ENCODE peak calls at places on chromosomes 2 and 18, in six cellular contexts. D is sigmoid colon; P is bronchial epithelial cell; Q is SJCRH30; G is IMR-90; J is naive thymus-derived CD4-positive, alpha-beta T cell. C is an unnamed sample.

GRCh38 chr2:12732663-12733062 is 15.9 kb downstream of the TRIB2 start:
- DNase-seq in J (no peak), D (no peak), Q (no peak), P (no peak), G (no peak), C (no peak)

GRCh38 chr18:54479365-54479764 is 111.7 kb upstream of the DYNAP start:
- DNase-seq in G (no peak), P (peak; percentile 34), Q (no peak), D (no peak), J (no peak), C (no peak)

GRCh38 chr2:219099319-219099718 is 38.6 kb upstream of the IHH start:
- DNase-seq in D (no peak), J (no peak), G (peak; percentile 80), P (peak; percentile 73), Q (no peak), C (no peak)

GRCh38 chr2:164662066-164662465 is 40.8 kb upstream of the GRB14 start:
- DNase-seq in G (no peak), J (no peak), P (no peak), D (no peak), Q (no peak), C (peak; percentile 4)

GRCh38 chr18:28114472-28114871 is 62.5 kb downstream of the CDH2 start:
- DNase-seq in D (no peak), G (peak; percentile 80), Q (no peak), J (no peak), P (peak; percentile 85), C (peak; percentile 66)

GRCh38 chr18:46337206-46337710 is 233.1 kb downstream of the HAUS1 start:
- DNase-seq in P (no peak), J (no peak), D (peak; percentile 14), G (no peak), Q (no peak), C (no peak)

GRCh38 chr2:159855153-159856140 is 57.4 kb upstream of the CD302 start:
- DNase-seq in P (peak; percentile 22), J (no peak), Q (no peak), D (no peak), G (no peak), C (peak; percentile 66)

GRCh38 chr18:34695300-34695699 is 14.8 kb upstream of the DTNA start:
- DNase-seq in G (no peak), Q (no peak), J (no peak), P (peak; percentile 69), D (no peak), C (no peak)

GRCh38 chr2:209368406-209368805 is 55.4 kb upstream of the MAP2 start:
- DNase-seq in G (no peak), P (peak; percentile 22), J (no peak), Q (no peak), D (no peak), C (peak; percentile 21)

GRCh38 chr2:10914272-10914693 is 2.5 kb downstream of the KCNF1 start:
- DNase-seq in J (no peak), G (no peak), Q (no peak), D (peak; percentile 60), P (no peak), C (peak; percentile 8)

GRCh38 chr2:70367722-70368323 is 66.0 kb upstream of the FAM136A start:
- DNase-seq in Q (peak; percentile 9), D (no peak), P (peak; percentile 65), G (peak; percentile 14), J (no peak), C (peak; percentile 53)

GRCh38 chr2:181546086-181546485 is 88.9 kb downstream of the ITGA4 start:
- DNase-seq in Q (no peak), G (peak; percentile 8), J (no peak), D (no peak), P (peak; percentile 71), C (no peak)

GRCh38 chr2:137689549-137689948 is 274.7 kb upstream of the HNMT start:
- DNase-seq in Q (no peak), G (no peak), P (peak; percentile 18), J (no peak), D (no peak), C (peak; percentile 34)

GRCh38 chr18:60117321-60117720 is 217.5 kb downstream of the PMAIP1 start:
- DNase-seq in D (no peak), G (no peak), P (no peak), J (no peak), Q (no peak), C (no peak)

GRCh38 chr18:79937103-79937860 is 14.2 kb downstream of the SLC66A2 start:
- DNase-seq in D (peak; percentile 18), Q (no peak), J (no peak), G (no peak), P (no peak), C (no peak)

GRCh38 chr2:100260712-100261620 is 61.3 kb downstream of the LONRF2 start:
- DNase-seq in J (no peak), D (peak; percentile 82), Q (peak; percentile 45), P (peak; percentile 27), G (peak; percentile 85), C (peak; percentile 79)

GRCh38 chr2:212135739-212136138 is 402.9 kb downstream of the ERBB4 start:
- DNase-seq in J (no peak), P (peak; percentile 54), G (peak; percentile 38), Q (no peak), D (no peak), C (no peak)

GRCh38 chr2:173151671-173152398 is 76.2 kb downstream of the MAP3K20 start:
- DNase-seq in D (no peak), P (peak; percentile 100), G (peak; percentile 90), J (no peak), Q (no peak), C (peak; percentile 52)

GRCh38 chr2:8627692-8628085 is 54.2 kb upstream of the ID2 start:
- DNase-seq in D (no peak), Q (no peak), P (no peak), J (no peak), G (no peak), C (no peak)

GRCh38 chr2:98348066-98348561 is 1.9 kb downstream of the CNGA3 start:
- DNase-seq in D (no peak), P (no peak), G (no peak), J (no peak), Q (no peak), C (no peak)

GRCh38 chr18:13379930-13380665 is 161.5 kb downstream of the LDLRAD4 start:
- DNase-seq in P (no peak), D (peak; percentile 64), G (no peak), Q (no peak), J (no peak), C (no peak)

GRCh38 chr2:163682695-163683094 is 53.1 kb downstream of the FIGN start:
- DNase-seq in J (no peak), Q (no peak), D (no peak), P (peak; percentile 77), G (peak; percentile 55), C (peak; percentile 65)

GRCh38 chr18:8121942-8122480 is 487.2 kb upstream of the RAB12 start:
- DNase-seq in J (no peak), G (peak; percentile 94), D (no peak), P (peak; percentile 89), Q (no peak), C (peak; percentile 54)
- H3K4me3 ChIP-seq in J (no peak overlapping the region), G (no peak overlapping the region), D (no peak overlapping the region), P (no peak overlapping the region), Q (no peak overlapping the region), C (no peak overlapping the region)

DNA sequence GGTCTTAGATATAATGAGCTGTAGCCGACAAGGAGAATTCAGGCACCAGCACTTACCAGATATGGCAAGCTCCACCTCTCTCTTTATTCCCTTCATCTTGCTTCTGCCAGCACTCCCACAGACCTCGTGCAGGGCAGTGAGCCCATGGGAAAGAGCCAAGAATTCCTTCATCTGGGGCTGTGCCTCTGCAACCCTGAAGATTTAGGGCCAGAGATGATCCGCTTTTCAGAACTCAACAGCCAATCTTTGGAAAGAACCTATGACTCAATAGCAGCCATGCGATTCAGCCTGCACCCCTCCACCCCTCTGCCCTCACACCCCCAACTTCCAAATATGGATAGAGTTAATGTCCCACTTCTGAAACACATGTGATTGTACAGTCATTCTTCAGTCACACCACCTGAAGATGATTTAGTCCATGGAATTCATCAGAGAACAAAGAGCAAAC is 533.7 kb upstream of the TNP1 start:
- DNase-seq in P (peak; percentile 97), J (no peak), Q (no peak), G (peak; percentile 96), D (peak; percentile 93), C (peak; percentile 78)
- H3K4me3 ChIP-seq in P (no peak overlapping the region), J (no peak overlapping the region), Q (no peak overlapping the region), G (no peak overlapping the region), D (no peak overlapping the region), C (no peak overlapping the region)

GRCh38 chr2:231924889-231925275 is 1.3 kb downstream of the NPPC start:
- DNase-seq in D (no peak), J (no peak), G (no peak), P (no peak), Q (peak; percentile 22), C (no peak)

GRCh38 chr2:231922311-231922710 is 3.9 kb downstream of the NPPC start:
- DNase-seq in P (no peak), Q (no peak), J (no peak), G (no peak), D (no peak), C (no peak)

GRCh38 chr2:231925303-231926179 is 655 bp downstream of the NPPC start:
- DNase-seq in Q (peak; percentile 87), G (peak; percentile 83), P (peak; percentile 47), D (peak; percentile 90), J (peak; percentile 67), C (peak; percentile 90)

GRCh38 chr2:231922945-231923344 is 3.3 kb downstream of the NPPC start:
- DNase-seq in J (no peak), Q (no peak), G (no peak), D (no peak), P (no peak), C (no peak)

GRCh38 chr2:231923951-231924888 is 2.0 kb downstream of the NPPC start:
- DNase-seq in J (no peak), G (no peak), Q (no peak), D (peak; percentile 33), P (no peak), C (no peak)
- H3K4me3 ChIP-seq in J (no peak overlapping the region), G (no peak overlapping the region), Q (peak overlapping the region; percentile 71), D (peak overlapping the region; percentile 48), P (no peak overlapping the region), C (no peak overlapping the region)

GRCh38 chr2:28592481-28592880 is 96.6 kb downstream of the PLB1 start:
- DNase-seq in P (no peak), J (no peak), Q (no peak), D (peak; percentile 35), G (no peak), C (no peak)

GRCh38 chr2:28593356-28593755 is 97.5 kb downstream of the PLB1 start:
- DNase-seq in G (no peak), D (no peak), P (no peak), Q (no peak), J (no peak), C (no peak)

GRCh38 chr2:28594369-28595108 is 98.7 kb downstream of the PLB1 start:
- DNase-seq in D (peak; percentile 96), P (peak; percentile 93), G (peak; percentile 82), J (peak; percentile 82), Q (peak; percentile 87), C (peak; percentile 90)

GRCh38 chr2:28595323-28595722 is 99.5 kb downstream of the PLB1 start:
- DNase-seq in P (no peak), G (no peak), J (no peak), Q (no peak), D (no peak), C (no peak)

DNA sequence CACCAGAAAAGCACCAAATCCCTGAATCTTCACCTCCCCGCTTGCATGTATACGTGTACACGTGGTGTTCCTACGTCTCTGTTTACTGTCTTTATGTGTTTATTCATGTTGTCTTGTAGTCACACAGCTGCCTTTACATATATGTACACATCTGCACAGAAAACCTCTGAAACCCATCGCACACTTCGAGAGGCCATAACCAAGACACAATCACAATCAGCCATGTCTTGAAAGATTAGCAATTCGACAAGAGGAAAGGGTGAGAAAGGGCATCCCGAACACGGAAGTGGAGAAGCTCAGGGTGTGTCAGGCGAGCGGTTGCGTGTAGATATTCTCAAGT is 98.1 kb downstream of the PLB1 start:
- DNase-seq in G (no peak), Q (no peak), P (no peak), J (no peak), D (no peak), C (no peak)
- H3K4me3 ChIP-seq in G (no peak overlapping the region), Q (peak overlapping the region; percentile 15), P (no peak overlapping the region), J (no peak overlapping the region), D (no peak overlapping the region), C (no peak overlapping the region)

C was measured in fibroblast of pulmonary artery.